ENCODE peak calls at places on chromosomes 5 and 9, in six cellular contexts. One of them, this sample, is unnamed.

GRCh38 chr5:147479949-147480348 is 29.9 kb downstream of the DPYSL3 start:
- DNase-seq in mesenchymal stem cell: peak; percentile 36
- DNase-seq in IMR-90: peak; percentile 52
- DNase-seq in H1: no peak
- DNase-seq in trophoblast cell: no peak
- DNase-seq in H9: peak; percentile 58
- DNase-seq in this sample: no peak

GRCh38 chr5:135242496-135243193 is 156.4 kb downstream of the MACROH2A1 start:
- DNase-seq in mesenchymal stem cell: no peak
- DNase-seq in H1: no peak
- DNase-seq in trophoblast cell: no peak
- DNase-seq in H9: no peak
- DNase-seq in IMR-90: peak; percentile 34
- DNase-seq in this sample: no peak

GRCh38 chr5:158877706-158878105 is 222.0 kb downstream of the EBF1 start:
- DNase-seq in H1: no peak
- DNase-seq in trophoblast cell: no peak
- DNase-seq in H9: no peak
- DNase-seq in mesenchymal stem cell: no peak
- DNase-seq in IMR-90: no peak
- DNase-seq in this sample: no peak

GRCh38 chr5:148827723-148828122 is 1.3 kb downstream of the ADRB2 start:
- DNase-seq in H1: no peak
- DNase-seq in H9: no peak
- DNase-seq in mesenchymal stem cell: no peak
- DNase-seq in trophoblast cell: no peak
- DNase-seq in IMR-90: peak; percentile 18
- DNase-seq in this sample: no peak

GRCh38 chr9:38096238-38096805 is 27.3 kb upstream of the SHB start:
- DNase-seq in H1: no peak
- DNase-seq in IMR-90: no peak
- DNase-seq in mesenchymal stem cell: no peak
- DNase-seq in trophoblast cell: no peak
- DNase-seq in H9: no peak
- DNase-seq in this sample: no peak

GRCh38 chr5:144457160-144457559 is 286.5 kb downstream of the KCTD16 start:
- DNase-seq in trophoblast cell: no peak
- DNase-seq in H9: peak; percentile 31
- DNase-seq in mesenchymal stem cell: no peak
- DNase-seq in IMR-90: no peak
- DNase-seq in H1: no peak
- DNase-seq in this sample: no peak

GRCh38 chr9:137271696-137272076 is 5.8 kb upstream of the TOR4A start:
- DNase-seq in trophoblast cell: no peak
- DNase-seq in H1: no peak
- DNase-seq in mesenchymal stem cell: no peak
- DNase-seq in H9: no peak
- DNase-seq in IMR-90: no peak
- DNase-seq in this sample: no peak

GRCh38 chr5:127080001-127080478 is 6.7 kb upstream of the C5orf63 start:
- DNase-seq in IMR-90: no peak
- DNase-seq in H9: peak; percentile 61
- DNase-seq in H1: no peak
- DNase-seq in mesenchymal stem cell: peak; percentile 9
- DNase-seq in trophoblast cell: peak; percentile 76
- DNase-seq in this sample: no peak

GRCh38 chr9:104780796-104781395 is 17.0 kb downstream of the NIPSNAP3B start:
- DNase-seq in mesenchymal stem cell: peak; percentile 29
- DNase-seq in trophoblast cell: no peak
- DNase-seq in H1: no peak
- DNase-seq in H9: no peak
- DNase-seq in IMR-90: peak; percentile 32
- DNase-seq in this sample: no peak

GRCh38 chr5:36790847-36791246 is 85.7 kb upstream of the NIPBL start:
- DNase-seq in H9: no peak
- DNase-seq in IMR-90: peak; percentile 7
- DNase-seq in H1: no peak
- DNase-seq in trophoblast cell: peak; percentile 66
- DNase-seq in mesenchymal stem cell: no peak
- DNase-seq in this sample: no peak

GRCh38 chr5:86979801-86980510 is 287.7 kb upstream of the RASA1 start:
- DNase-seq in H9: no peak
- DNase-seq in IMR-90: peak; percentile 71
- DNase-seq in mesenchymal stem cell: peak; percentile 87
- DNase-seq in H1: no peak
- DNase-seq in trophoblast cell: peak; percentile 42
- DNase-seq in this sample: no peak

GRCh38 chr9:14752271-14752670 is 29.7 kb upstream of the CER1 start:
- DNase-seq in H1: no peak
- DNase-seq in trophoblast cell: no peak
- DNase-seq in mesenchymal stem cell: no peak
- DNase-seq in H9: no peak
- DNase-seq in IMR-90: no peak
- DNase-seq in this sample: no peak

DNA sequence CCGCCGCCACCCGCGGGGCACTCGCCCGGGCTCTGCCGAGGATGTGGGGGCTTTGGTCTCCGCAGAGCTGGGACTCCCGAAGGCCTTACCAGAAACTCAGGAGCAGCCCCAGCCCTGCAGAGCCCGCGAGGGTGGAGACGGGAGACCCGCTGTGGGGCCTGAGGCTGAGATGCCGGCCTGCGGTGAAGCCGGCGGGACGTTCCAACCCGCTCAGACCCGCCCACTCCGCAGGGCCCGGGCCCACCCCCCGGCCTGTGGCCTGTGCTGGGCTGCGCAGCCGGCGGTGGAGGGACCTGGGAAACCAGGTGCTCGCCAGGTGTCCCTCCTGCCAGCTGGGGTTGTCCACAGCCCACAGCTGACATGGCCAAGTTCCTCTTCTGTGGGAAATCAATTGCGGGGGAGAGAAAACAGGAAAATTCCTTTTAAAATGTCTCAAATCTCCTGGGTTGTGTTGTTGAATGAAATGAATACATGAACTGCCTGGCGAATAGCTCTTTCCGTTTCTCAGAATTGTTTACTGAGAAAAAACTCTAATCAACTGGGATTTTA is 48.9 kb upstream of the IRX4 start:
- DNase-seq in trophoblast cell: peak; percentile 30
- DNase-seq in IMR-90: no peak
- DNase-seq in H1: peak; percentile 76
- DNase-seq in mesenchymal stem cell: no peak
- DNase-seq in H9: peak; percentile 70
- DNase-seq in this sample: no peak
- H2AFZ ChIP-seq in trophoblast cell: no peak overlapping the region
- H2AFZ ChIP-seq in IMR-90: no peak overlapping the region
- H2AFZ ChIP-seq in H1: peak overlapping the region; percentile 83
- H2AFZ ChIP-seq in mesenchymal stem cell: no peak overlapping the region
- H2AFZ ChIP-seq in H9: no peak overlapping the region
- H2AFZ ChIP-seq in this sample: peak overlapping the region; percentile 94

GRCh38 chr5:145633474-145633873 is 201.7 kb downstream of the PRELID2 start:
- DNase-seq in H9: no peak
- DNase-seq in H1: no peak
- DNase-seq in IMR-90: no peak
- DNase-seq in mesenchymal stem cell: no peak
- DNase-seq in trophoblast cell: no peak
- DNase-seq in this sample: no peak

GRCh38 chr5:145632701-145633100 is 202.4 kb downstream of the PRELID2 start:
- DNase-seq in trophoblast cell: no peak
- DNase-seq in IMR-90: no peak
- DNase-seq in H9: no peak
- DNase-seq in H1: no peak
- DNase-seq in mesenchymal stem cell: no peak
- DNase-seq in this sample: no peak

DNA sequence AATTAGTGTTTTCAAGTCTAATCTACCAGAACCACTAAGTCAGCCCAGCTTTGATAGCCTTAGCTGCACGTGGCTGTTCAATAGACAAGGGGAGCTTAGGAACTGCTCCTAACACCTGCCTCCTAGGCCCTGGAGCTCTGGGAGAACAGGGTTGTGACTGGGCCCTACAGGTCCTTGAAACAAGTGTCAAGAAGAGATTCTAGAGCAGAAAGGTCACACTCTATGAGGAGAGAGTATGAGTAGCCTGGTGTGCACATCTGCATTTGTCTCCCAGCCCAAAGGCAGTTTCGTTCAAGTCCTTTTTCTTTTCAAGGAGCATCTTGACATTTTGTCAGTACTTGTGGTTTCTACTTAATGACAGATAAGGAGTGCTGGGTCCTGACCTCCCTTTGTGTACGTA is 206.1 kb downstream of the PRELID2 start:
- DNase-seq in trophoblast cell: no peak
- DNase-seq in H9: no peak
- DNase-seq in mesenchymal stem cell: no peak
- DNase-seq in IMR-90: no peak
- DNase-seq in H1: no peak
- DNase-seq in this sample: no peak
- H2BK5ac ChIP-seq in trophoblast cell: no peak overlapping the region
- H2BK5ac ChIP-seq in H9: no peak overlapping the region
- H2BK5ac ChIP-seq in mesenchymal stem cell: no peak overlapping the region
- H2BK5ac ChIP-seq in IMR-90: no peak overlapping the region
- H2BK5ac ChIP-seq in H1: no peak overlapping the region
- H2BK5ac ChIP-seq in this sample: no peak overlapping the region

GRCh38 chr5:43038523-43038989 is 1.6 kb downstream of the ANXA2R start:
- DNase-seq in IMR-90: peak; percentile 82
- DNase-seq in trophoblast cell: no peak
- DNase-seq in H1: no peak
- DNase-seq in H9: peak; percentile 35
- DNase-seq in mesenchymal stem cell: peak; percentile 37
- DNase-seq in this sample: no peak

GRCh38 chr5:43040287-43041098 is at the start of gene ANXA2R:
- DNase-seq in mesenchymal stem cell: peak; percentile 95
- DNase-seq in H9: peak; percentile 92
- DNase-seq in trophoblast cell: peak; percentile 100
- DNase-seq in H1: peak; percentile 88
- DNase-seq in IMR-90: peak; percentile 97
- DNase-seq in this sample: no peak

GRCh38 chr5:43039468-43040286 is 442 bp downstream of the ANXA2R start:
- DNase-seq in mesenchymal stem cell: peak; percentile 87
- DNase-seq in H1: peak; percentile 74
- DNase-seq in H9: peak; percentile 71
- DNase-seq in IMR-90: peak; percentile 83
- DNase-seq in trophoblast cell: peak; percentile 82
- DNase-seq in this sample: no peak

GRCh38 chr5:43037929-43038510 is 2.1 kb downstream of the ANXA2R start:
- DNase-seq in H9: no peak
- DNase-seq in mesenchymal stem cell: peak; percentile 62
- DNase-seq in trophoblast cell: no peak
- DNase-seq in IMR-90: peak; percentile 92
- DNase-seq in H1: no peak
- DNase-seq in this sample: no peak

DNA sequence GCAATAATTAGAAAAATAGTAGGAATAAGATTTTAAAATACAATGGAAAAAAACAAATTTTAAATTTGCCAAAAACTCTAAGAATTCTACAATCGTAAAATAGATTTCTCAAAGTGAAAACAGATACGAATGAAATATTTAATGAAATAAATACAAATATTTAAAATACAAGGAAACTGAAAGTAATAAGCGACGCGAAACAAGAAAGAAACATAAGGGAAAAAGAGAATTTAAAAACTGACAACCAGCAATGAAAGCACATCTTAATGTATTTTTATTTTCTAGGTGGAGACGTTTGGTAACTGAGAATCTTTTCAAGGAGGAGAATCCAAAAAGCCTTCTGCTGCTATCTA is 1.0 kb downstream of the ANXA2R start:
- DNase-seq in IMR-90: no peak
- DNase-seq in mesenchymal stem cell: no peak
- DNase-seq in H9: no peak
- DNase-seq in trophoblast cell: no peak
- DNase-seq in H1: no peak
- DNase-seq in this sample: no peak
- H2AFZ ChIP-seq in IMR-90: peak overlapping the region; percentile 83
- H2AFZ ChIP-seq in mesenchymal stem cell: no peak overlapping the region
- H2AFZ ChIP-seq in H9: no peak overlapping the region
- H2AFZ ChIP-seq in trophoblast cell: no peak overlapping the region
- H2AFZ ChIP-seq in H1: no peak overlapping the region
- H2AFZ ChIP-seq in this sample: peak overlapping the region; percentile 87

GRCh38 chr9:97053717-97054116 is 14.8 kb upstream of the CTSV start:
- DNase-seq in mesenchymal stem cell: no peak
- DNase-seq in H9: no peak
- DNase-seq in IMR-90: no peak
- DNase-seq in trophoblast cell: no peak
- DNase-seq in H1: no peak
- DNase-seq in this sample: no peak
- H2BK5ac ChIP-seq in mesenchymal stem cell: no peak overlapping the region
- H2BK5ac ChIP-seq in H9: no peak overlapping the region
- H2BK5ac ChIP-seq in IMR-90: no peak overlapping the region
- H2BK5ac ChIP-seq in trophoblast cell: no peak overlapping the region
- H2BK5ac ChIP-seq in H1: peak overlapping the region; percentile 69
- H2BK5ac ChIP-seq in this sample: no peak overlapping the region

DNA sequence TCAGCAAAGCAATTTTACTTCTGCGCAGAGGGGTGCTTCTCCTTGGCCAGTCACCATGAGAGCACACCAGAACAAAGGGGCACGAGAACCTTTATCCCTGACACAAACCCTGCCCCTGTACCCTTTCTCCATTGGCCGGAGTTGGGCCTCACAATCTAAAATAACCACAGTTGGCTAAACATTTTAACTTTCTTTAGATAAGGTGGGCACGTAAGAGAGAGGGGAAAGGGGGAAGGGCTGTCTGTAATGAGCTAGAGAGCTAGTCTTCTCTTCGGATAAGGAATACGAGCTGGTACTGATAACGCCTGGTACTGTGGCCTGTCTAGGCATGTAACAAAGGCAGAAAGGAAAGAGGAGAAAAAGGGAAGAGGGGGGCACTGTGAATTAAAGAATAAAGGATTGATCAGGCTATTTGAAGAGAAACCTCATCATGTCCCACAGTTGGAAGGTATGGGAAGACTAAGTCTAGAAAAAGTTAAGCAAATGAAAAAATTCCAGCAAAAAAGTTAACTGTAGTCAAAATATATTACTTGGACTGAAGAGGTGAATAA is 1.8 kb upstream of the IARS1 start:
- DNase-seq in H9: no peak
- DNase-seq in IMR-90: no peak
- DNase-seq in mesenchymal stem cell: no peak
- DNase-seq in trophoblast cell: no peak
- DNase-seq in H1: no peak
- DNase-seq in this sample: no peak
- H2AFZ ChIP-seq in H9: no peak overlapping the region
- H2AFZ ChIP-seq in IMR-90: no peak overlapping the region
- H2AFZ ChIP-seq in mesenchymal stem cell: no peak overlapping the region
- H2AFZ ChIP-seq in trophoblast cell: no peak overlapping the region
- H2AFZ ChIP-seq in H1: no peak overlapping the region
- H2AFZ ChIP-seq in this sample: no peak overlapping the region

This sample was measured in neuronal stem cell.